ENCODE peak calls at places on chromosomes 2 and 18, in seven cellular contexts. V, S, E, X, P, Q and D are unnamed samples.

GRCh38 chr2:111919362-111919761 is 21.0 kb downstream of the MERTK start:
- ATAC-seq in V (no peak), E (no peak), P (peak; percentile 25), S (no peak), Q (no peak), X (peak; percentile 20), D (no peak)

GRCh38 chr2:207352978-207353377 is 176.8 kb upstream of the CREB1 start:
- ATAC-seq in S (no peak), V (peak; percentile 39), E (no peak), Q (no peak), X (peak; percentile 53), P (peak; percentile 90), D (peak; percentile 70)

GRCh38 chr2:205405194-205405593 is 277.1 kb upstream of the NRP2 start:
- ATAC-seq in P (no peak), V (no peak), Q (no peak), X (no peak), E (peak; percentile 60), S (no peak), D (no peak)

GRCh38 chr2:6993230-6993640 is 76.0 kb downstream of the RNF144A start:
- ATAC-seq in S (peak; percentile 71), E (no peak), X (peak; percentile 77), P (no peak), Q (peak; percentile 78), V (peak; percentile 84), D (peak; percentile 67)

GRCh38 chr18:58202406-58202730 is 158.3 kb downstream of the NEDD4L start:
- ATAC-seq in Q (no peak), E (no peak), V (peak; percentile 20), X (peak; percentile 45), S (no peak), P (no peak), D (peak; percentile 29)

GRCh38 chr2:127661949-127662510 is 13.3 kb downstream of the LIMS2 start:
- ATAC-seq in Q (no peak), X (peak; percentile 29), P (no peak), S (peak; percentile 31), E (no peak), V (peak; percentile 31), D (peak; percentile 40)

GRCh38 chr2:234996467-234997270 is 44.9 kb downstream of the SH3BP4 start:
- ATAC-seq in Q (no peak), S (no peak), E (peak; percentile 78), X (no peak), P (no peak), V (no peak), D (no peak)

GRCh38 chr18:24426073-24426397 is 435 bp upstream of the IMPACT start:
- ATAC-seq in P (no peak), V (no peak), X (no peak), Q (no peak), S (no peak), E (no peak), D (no peak)

GRCh38 chr18:10130626-10131025 is 216.8 kb downstream of the VAPA start:
- ATAC-seq in V (no peak), P (no peak), S (no peak), X (peak; percentile 94), Q (no peak), E (no peak), D (peak; percentile 23)

GRCh38 chr2:74414475-74414874 is 6.9 kb downstream of the C2orf81 start:
- ATAC-seq in Q (no peak), X (peak; percentile 19), V (peak; percentile 21), S (no peak), P (no peak), E (no peak), D (no peak)

GRCh38 chr18:45930953-45931352 is 36.2 kb downstream of the EPG5 start:
- ATAC-seq in S (no peak), Q (no peak), X (peak; percentile 95), P (no peak), E (no peak), V (no peak), D (no peak)

GRCh38 chr2:38037325-38037724 is 38.6 kb downstream of the CYP1B1 start:
- ATAC-seq in V (peak; percentile 45), P (peak; percentile 11), Q (no peak), X (no peak), S (no peak), E (no peak), D (no peak)

GRCh38 chr2:38039511-38039910 is 36.4 kb downstream of the CYP1B1 start:
- ATAC-seq in V (no peak), P (no peak), S (no peak), E (no peak), Q (no peak), X (no peak), D (no peak)

GRCh38 chr2:38038682-38039081 is 37.3 kb downstream of the CYP1B1 start:
- ATAC-seq in P (peak; percentile 24), S (no peak), E (peak; percentile 12), X (peak; percentile 9), Q (no peak), V (peak; percentile 37), D (no peak)

GRCh38 chr2:38039111-38039510 is 36.8 kb downstream of the CYP1B1 start:
- ATAC-seq in E (no peak), V (no peak), P (no peak), S (no peak), Q (no peak), X (no peak), D (no peak)

DNA sequence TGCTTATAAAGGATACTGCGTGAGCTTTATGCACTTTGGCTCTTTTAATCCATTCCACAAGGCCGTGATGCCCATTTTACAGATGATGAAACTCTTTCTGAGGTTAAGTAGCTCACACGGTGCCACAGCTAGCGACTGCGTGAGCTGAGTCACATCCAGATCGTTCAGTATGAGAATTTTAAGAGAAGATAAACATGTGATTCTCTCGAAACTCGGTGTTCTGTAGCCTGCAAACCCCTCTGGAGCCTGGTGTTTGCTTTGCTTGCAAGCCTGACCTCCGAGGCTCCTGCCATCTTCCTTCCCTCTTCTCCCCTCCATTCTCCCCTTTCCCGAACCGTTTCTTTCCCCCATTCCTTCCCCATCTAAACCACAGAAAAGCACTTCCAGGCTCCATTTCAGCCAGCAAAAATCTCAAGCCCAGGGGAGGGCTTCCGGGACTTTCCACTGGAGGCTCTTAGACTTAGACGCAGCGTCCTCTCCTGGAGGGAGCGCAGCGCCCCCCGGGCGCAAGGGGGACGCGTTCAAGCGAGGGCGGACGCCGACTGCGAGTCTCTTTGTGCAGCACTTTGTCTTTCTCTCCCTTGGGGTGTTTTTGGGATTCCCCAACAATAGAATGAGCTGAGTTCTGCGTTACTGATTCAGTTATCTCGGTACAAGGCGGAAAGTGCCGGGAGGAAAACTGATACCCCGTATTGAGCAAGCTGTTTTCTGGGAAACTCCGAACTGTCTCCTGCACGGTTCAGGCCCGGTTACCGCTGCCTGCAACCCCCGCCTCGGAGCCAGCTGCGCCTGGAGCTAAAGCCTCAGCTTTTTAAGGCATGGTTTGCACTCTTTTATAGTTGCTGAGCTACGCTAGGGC is 38.0 kb downstream of the CYP1B1 start:
- ATAC-seq in P (peak; percentile 89), X (peak; percentile 93), E (peak; percentile 84), S (peak; percentile 94), V (peak; percentile 89), Q (peak; percentile 57), D (peak; percentile 74)
- H3K4me3 ChIP-seq in P (peak overlapping the region; percentile 65), X (peak overlapping the region; percentile 42), E (peak overlapping the region; percentile 9), S (peak overlapping the region; percentile 67), V (peak overlapping the region; percentile 62), Q (no peak overlapping the region), D (peak overlapping the region; percentile 14)

DNA sequence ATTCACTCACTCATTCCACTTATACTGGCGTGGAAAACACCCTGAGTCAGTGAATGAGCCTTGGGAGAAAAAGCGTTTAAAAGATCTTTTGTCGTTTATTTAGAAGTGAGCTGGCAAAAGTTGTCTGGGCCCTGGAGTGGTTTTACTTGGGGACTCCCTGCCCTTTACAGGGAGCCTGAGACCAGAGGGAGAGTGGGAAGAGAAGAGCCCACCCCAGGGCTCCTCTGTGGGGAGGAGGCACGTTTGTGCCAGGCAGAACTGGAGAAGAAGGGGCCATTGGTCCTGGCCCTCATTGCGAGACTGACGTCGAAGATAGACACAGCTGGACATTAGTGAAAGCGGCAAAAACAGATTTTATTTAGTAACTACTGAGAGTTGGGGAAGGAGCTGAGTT is 25.7 kb downstream of the DCDC2C start:
- ATAC-seq in V (no peak), S (no peak), P (no peak), E (no peak), Q (no peak), X (no peak), D (no peak)
- H3K4me3 ChIP-seq in V (no peak overlapping the region), S (no peak overlapping the region), P (no peak overlapping the region), E (no peak overlapping the region), Q (no peak overlapping the region), X (no peak overlapping the region), D (no peak overlapping the region)

GRCh38 chr2:648476-649424 is 28.5 kb downstream of the TMEM18 start:
- ATAC-seq in S (no peak), V (no peak), Q (no peak), X (no peak), P (no peak), E (no peak), D (no peak)

GRCh38 chr2:649461-650342 is 27.5 kb downstream of the TMEM18 start:
- ATAC-seq in X (no peak), S (no peak), Q (no peak), E (no peak), V (no peak), P (no peak), D (no peak)

GRCh38 chr2:647691-648231 is 29.4 kb downstream of the TMEM18 start:
- ATAC-seq in V (no peak), P (no peak), X (no peak), S (no peak), Q (no peak), E (no peak), D (no peak)

GRCh38 chr2:644871-645270 is 32.3 kb downstream of the TMEM18 start:
- ATAC-seq in Q (no peak), V (no peak), S (no peak), X (no peak), P (no peak), E (no peak), D (no peak)

DNA sequence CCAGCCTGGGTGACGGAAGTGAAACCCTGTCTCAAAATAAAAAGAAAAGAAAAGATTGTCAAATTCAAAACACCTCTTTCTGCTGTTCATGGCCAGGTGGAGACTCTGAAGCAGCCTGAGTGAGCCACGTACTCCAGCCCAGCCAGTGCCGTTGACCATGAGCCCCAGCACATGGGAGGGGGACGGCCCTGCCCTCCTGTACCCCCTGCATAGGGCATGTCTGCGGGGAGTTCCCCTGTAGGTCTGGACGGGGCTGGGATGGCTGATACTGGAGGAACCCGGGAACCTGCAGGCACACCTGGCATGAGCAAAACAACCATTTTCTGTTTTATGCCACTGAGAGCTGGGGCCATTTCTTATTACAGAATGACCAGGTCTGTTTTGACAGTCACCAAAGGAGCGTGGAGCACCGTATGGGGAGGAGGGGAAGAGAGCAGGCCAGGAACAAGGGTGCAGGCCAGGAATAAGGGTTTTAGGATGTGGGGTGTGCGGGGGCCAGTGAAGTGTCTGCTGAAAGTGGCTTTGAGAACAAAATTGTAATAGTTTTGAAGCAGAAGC is 30.1 kb downstream of the TMEM18 start:
- ATAC-seq in X (no peak), S (no peak), V (no peak), P (no peak), Q (no peak), E (no peak), D (no peak)
- H3K4me3 ChIP-seq in X (no peak overlapping the region), S (no peak overlapping the region), V (no peak overlapping the region), P (no peak overlapping the region), Q (no peak overlapping the region), E (no peak overlapping the region), D (no peak overlapping the region)

GRCh38 chr18:51801515-51801914 is 538.5 kb upstream of the DCC start:
- ATAC-seq in X (no peak), P (no peak), S (no peak), Q (no peak), E (no peak), V (no peak), D (no peak)

GRCh38 chr18:51807336-51807735 is 532.7 kb upstream of the DCC start:
- ATAC-seq in S (no peak), P (no peak), V (no peak), Q (no peak), E (no peak), X (no peak), D (no peak)

GRCh38 chr18:51802589-51802988 is 537.4 kb upstream of the DCC start:
- ATAC-seq in X (no peak), E (no peak), V (no peak), P (no peak), S (no peak), Q (no peak), D (no peak)

GRCh38 chr18:51803029-51803428 is 537.0 kb upstream of the DCC start:
- ATAC-seq in Q (no peak), P (no peak), E (no peak), V (no peak), S (no peak), X (no peak), D (no peak)
- H3K4me3 ChIP-seq in Q (no peak overlapping the region), P (no peak overlapping the region), E (no peak overlapping the region), V (no peak overlapping the region), S (no peak overlapping the region), X (no peak overlapping the region), D (no peak overlapping the region)